ENCODE peak calls at places on chromosome 4, in four cellular contexts. One of them, this sample, is unnamed.

GRCh38 chr4:151641167-151641566 is 119.6 kb downstream of the GATB start:
- DNase-seq in AG04450: no peak
- DNase-seq in globus pallidus: no peak
- DNase-seq in NCI-H2081: no peak
- DNase-seq in this sample: no peak

GRCh38 chr4:123378794-123379193 is 17.8 kb upstream of the SPRY1 start:
- DNase-seq in AG04450: no peak
- DNase-seq in globus pallidus: no peak
- DNase-seq in NCI-H2081: no peak
- DNase-seq in this sample: no peak

GRCh38 chr4:139916041-139916440 is 237.9 kb downstream of the MAML3 start:
- DNase-seq in AG04450: no peak
- DNase-seq in globus pallidus: no peak
- DNase-seq in NCI-H2081: no peak
- DNase-seq in this sample: no peak

GRCh38 chr4:142156246-142156645 is 519.9 kb downstream of the IL15 start:
- DNase-seq in AG04450: no peak
- DNase-seq in globus pallidus: no peak
- DNase-seq in NCI-H2081: no peak
- DNase-seq in this sample: no peak

GRCh38 chr4:145234086-145234694 is 53.8 kb upstream of the OTUD4 start:
- DNase-seq in AG04450: peak; percentile 34
- DNase-seq in globus pallidus: peak; percentile 47
- DNase-seq in NCI-H2081: peak; percentile 27
- DNase-seq in this sample: no peak

GRCh38 chr4:8115916-8116315 is 42.7 kb downstream of the ABLIM2 start:
- DNase-seq in AG04450: no peak
- DNase-seq in globus pallidus: no peak
- DNase-seq in NCI-H2081: no peak
- DNase-seq in this sample: no peak

GRCh38 chr4:3414421-3415279 is 27.1 kb upstream of the HGFAC start:
- DNase-seq in AG04450: no peak
- DNase-seq in globus pallidus: peak; percentile 41
- DNase-seq in NCI-H2081: no peak
- DNase-seq in this sample: no peak

GRCh38 chr4:1201851-1202525 is 29.6 kb upstream of the SPON2 start:
- DNase-seq in AG04450: peak; percentile 86
- DNase-seq in globus pallidus: no peak
- DNase-seq in NCI-H2081: no peak
- DNase-seq in this sample: no peak

GRCh38 chr4:16721618-16722291 is 176.7 kb downstream of the LDB2 start:
- DNase-seq in AG04450: peak; percentile 26
- DNase-seq in globus pallidus: no peak
- DNase-seq in NCI-H2081: no peak
- DNase-seq in this sample: no peak

GRCh38 chr4:132642196-132642817 is 506.8 kb upstream of the PCDH10 start:
- DNase-seq in AG04450: peak; percentile 16
- DNase-seq in globus pallidus: peak; percentile 48
- DNase-seq in NCI-H2081: peak; percentile 23
- DNase-seq in this sample: no peak

GRCh38 chr4:152454398-152455011 is 81.4 kb downstream of the FBXW7 start:
- DNase-seq in AG04450: no peak
- DNase-seq in globus pallidus: peak; percentile 3
- DNase-seq in NCI-H2081: no peak
- DNase-seq in this sample: no peak

GRCh38 chr4:16717266-16717970 is 181.0 kb downstream of the LDB2 start:
- DNase-seq in AG04450: no peak
- DNase-seq in globus pallidus: no peak
- DNase-seq in NCI-H2081: no peak
- DNase-seq in this sample: no peak

GRCh38 chr4:176902710-176903323 is 110.1 kb upstream of the VEGFC start:
- DNase-seq in AG04450: peak; percentile 62
- DNase-seq in globus pallidus: no peak
- DNase-seq in NCI-H2081: no peak
- DNase-seq in this sample: no peak

GRCh38 chr4:119087121-119087520 is 48.5 kb upstream of the MYOZ2 start:
- DNase-seq in AG04450: no peak
- DNase-seq in globus pallidus: no peak
- DNase-seq in NCI-H2081: no peak
- DNase-seq in this sample: no peak

GRCh38 chr4:112114452-112114851 is 30.8 kb upstream of the FAM241A start:
- DNase-seq in AG04450: no peak
- DNase-seq in globus pallidus: no peak
- DNase-seq in NCI-H2081: no peak
- DNase-seq in this sample: no peak

GRCh38 chr4:62191446-62191845 is 991.3 kb downstream of the ADGRL3 start:
- DNase-seq in AG04450: no peak
- DNase-seq in globus pallidus: no peak
- DNase-seq in NCI-H2081: no peak
- DNase-seq in this sample: no peak

GRCh38 chr4:86302242-86302641 is 57.6 kb downstream of the MAPK10 start:
- DNase-seq in AG04450: no peak
- DNase-seq in globus pallidus: peak; percentile 90
- DNase-seq in NCI-H2081: peak; percentile 69
- DNase-seq in this sample: no peak